ENCODE peak calls at places on chromosome 9, in ten cellular contexts. T is mesenchymal stem cell; J is CD8-positive, alpha-beta memory T cell; I is GM12865; L is HFF-Myc; S is lower leg skin; P is WERI-Rb-1; N is fibroblast of mammary gland; B is heart right ventricle; M is IMR-90. G is an unnamed sample.

GRCh38 chr9:121694582-121694981 is 43.1 kb downstream of the DAB2IP start:
- DNase-seq in J (no peak), S (no peak), T (no peak), B (no peak), I (no peak), M (no peak), N (no peak), P (no peak), L (no peak), G (no peak)

GRCh38 chr9:33293782-33294181 is 3.5 kb downstream of the NFX1 start:
- DNase-seq in I (no peak), J (no peak), B (no peak), P (no peak), T (no peak), N (no peak), L (no peak), M (no peak), S (no peak), G (no peak)

GRCh38 chr9:7234144-7234543 is 476.4 kb downstream of the KDM4C start:
- DNase-seq in T (peak; percentile 47), J (no peak), M (peak; percentile 22), L (peak; percentile 10), I (peak; percentile 61), B (no peak), P (peak; percentile 32), S (no peak), N (peak; percentile 66), G (peak; percentile 42)

GRCh38 chr9:133122935-133123611 is 2.0 kb upstream of the RALGDS start:
- DNase-seq in I (no peak), L (no peak), S (no peak), T (peak; percentile 88), J (no peak), N (peak; percentile 34), M (peak; percentile 45), P (peak; percentile 57), B (peak; percentile 33), G (peak; percentile 78)

GRCh38 chr9:93009337-93010015 is 49.0 kb upstream of the SUSD3 start:
- DNase-seq in P (no peak), I (no peak), S (no peak), J (no peak), T (no peak), M (no peak), B (no peak), L (no peak), N (no peak), G (no peak)

GRCh38 chr9:86279839-86280238 is 2.5 kb downstream of the ISCA1 start:
- DNase-seq in J (no peak), S (no peak), P (no peak), M (no peak), I (no peak), L (no peak), N (no peak), T (no peak), B (no peak), G (no peak)

GRCh38 chr9:6902423-6902822 is 144.7 kb downstream of the KDM4C start:
- DNase-seq in T (no peak), P (no peak), J (no peak), I (no peak), N (peak; percentile 31), S (no peak), M (peak; percentile 9), L (no peak), B (no peak), G (no peak)

GRCh38 chr9:127218818-127219217 is 45.8 kb upstream of the GARNL3 start:
- DNase-seq in L (no peak), B (no peak), S (no peak), N (no peak), T (no peak), P (no peak), J (no peak), I (no peak), M (no peak), G (no peak)

GRCh38 chr9:5442400-5443011 is 4.8 kb upstream of the PLGRKT start:
- DNase-seq in L (peak; percentile 32), B (peak; percentile 41), N (peak; percentile 73), T (peak; percentile 66), S (no peak), I (peak; percentile 82), M (peak; percentile 66), J (no peak), P (peak; percentile 38), G (peak; percentile 61)

GRCh38 chr9:133201424-133202144 is 7.5 kb downstream of the OBP2B start:
- DNase-seq in I (no peak), B (no peak), S (no peak), L (no peak), T (no peak), J (no peak), N (no peak), P (no peak), M (no peak), G (no peak)

DNA sequence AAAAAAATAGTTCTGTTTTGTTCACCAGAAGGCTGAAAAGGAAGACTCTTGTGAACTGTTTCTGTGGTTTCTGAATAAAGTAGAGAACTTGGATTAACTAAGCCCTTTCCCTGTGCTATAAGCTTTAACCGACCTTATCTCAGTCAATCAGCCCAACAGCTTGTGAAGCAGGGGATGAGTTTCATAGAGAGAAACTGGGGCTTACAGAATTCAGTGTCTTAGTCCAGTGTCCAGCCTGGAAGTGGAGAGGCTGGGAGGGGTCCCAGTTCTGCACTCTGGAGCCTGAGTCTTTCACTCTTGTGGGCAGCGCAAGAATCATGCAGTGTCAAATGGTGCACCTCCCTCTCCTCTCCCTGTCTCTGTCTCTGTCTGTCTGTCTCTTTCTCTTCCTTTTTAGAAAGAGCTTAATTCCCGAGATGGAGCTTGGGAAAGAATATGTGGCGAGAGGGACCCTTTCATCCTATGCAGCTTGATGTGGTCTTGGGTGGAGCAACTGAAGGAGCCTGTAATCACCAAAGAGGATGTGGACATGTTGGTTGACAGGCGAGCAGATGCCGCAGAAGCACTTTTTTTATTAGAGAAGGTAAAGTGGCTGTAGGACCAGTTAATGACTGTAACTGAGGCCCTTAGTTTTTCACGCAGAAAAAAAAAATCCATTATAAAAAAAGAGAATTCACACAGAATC is 17.0 kb downstream of the PTPDC1 start:
- DNase-seq in T (no peak), I (no peak), B (no peak), M (no peak), J (no peak), P (peak; percentile 67), L (no peak), N (no peak), S (no peak), G (no peak)
- H3K4me3 ChIP-seq in T (no peak overlapping the region), I (no peak overlapping the region), B (no peak overlapping the region), M (no peak overlapping the region), J (no peak overlapping the region), P (peak overlapping the region; percentile 38), L (no peak overlapping the region), N (no peak overlapping the region), S (no peak overlapping the region), G (no peak overlapping the region)

GRCh38 chr9:37033753-37034319 is at the start of gene PAX5:
- DNase-seq in I (no peak), M (no peak), B (no peak), T (no peak), P (no peak), S (no peak), J (no peak), N (no peak), L (no peak), G (no peak)
- H3K4me3 ChIP-seq in I (peak within 1 kb of the TSS; percentile 87), M (no peak within 1 kb of the TSS), B (peak within 1 kb of the TSS; percentile 41), T (peak within 1 kb of the TSS; percentile 49), P (no peak within 1 kb of the TSS), S (no peak within 1 kb of the TSS), J (no peak within 1 kb of the TSS), N (no peak within 1 kb of the TSS), L (no peak within 1 kb of the TSS), G (no peak within 1 kb of the TSS)

GRCh38 chr9:117744856-117745389 is 40.7 kb downstream of the TLR4 start:
- DNase-seq in N (no peak), I (peak; percentile 13), P (no peak), B (no peak), T (no peak), M (no peak), L (no peak), S (no peak), J (no peak), G (no peak)
- H3K4me3 ChIP-seq in N (no peak overlapping the region), I (no peak overlapping the region), P (no peak overlapping the region), B (peak overlapping the region; percentile 54), T (peak overlapping the region; percentile 80), M (no peak overlapping the region), L (no peak overlapping the region), S (no peak overlapping the region), J (no peak overlapping the region), G (peak overlapping the region; percentile 34)

GRCh38 chr9:134396825-134397224 is 70.6 kb downstream of the RXRA start:
- DNase-seq in J (peak; percentile 53), P (no peak), T (no peak), N (no peak), I (peak; percentile 51), L (no peak), M (no peak), S (no peak), B (no peak), G (no peak)
- H3K4me3 ChIP-seq in J (peak overlapping the region; percentile 62), P (no peak overlapping the region), T (no peak overlapping the region), N (no peak overlapping the region), I (peak overlapping the region; percentile 48), L (no peak overlapping the region), M (no peak overlapping the region), S (no peak overlapping the region), B (peak overlapping the region; percentile 33), G (no peak overlapping the region)

GRCh38 chr9:36398745-36399144 is 1.3 kb downstream of the RNF38 start:
- DNase-seq in J (no peak), B (no peak), I (no peak), S (no peak), M (peak; percentile 70), N (peak; percentile 40), T (peak; percentile 56), P (no peak), L (no peak), G (peak; percentile 33)
- H3K4me3 ChIP-seq in J (peak overlapping the region; percentile 3), B (no peak overlapping the region), I (peak overlapping the region; percentile 96), S (no peak overlapping the region), M (peak overlapping the region; percentile 18), N (no peak overlapping the region), T (peak overlapping the region; percentile 56), P (no peak overlapping the region), L (peak overlapping the region; percentile 65), G (no peak overlapping the region)

GRCh38 chr9:97852001-97852398 is 1.0 kb upstream of the FOXE1 start:
- DNase-seq in T (no peak), M (no peak), I (no peak), B (no peak), P (peak; percentile 51), J (no peak), L (no peak), S (no peak), N (no peak), G (no peak)
- H3K4me3 ChIP-seq in T (no peak overlapping the region), M (no peak overlapping the region), I (no peak overlapping the region), B (no peak overlapping the region), P (peak overlapping the region; percentile 55), J (no peak overlapping the region), L (no peak overlapping the region), S (no peak overlapping the region), N (no peak overlapping the region), G (no peak overlapping the region)

DNA sequence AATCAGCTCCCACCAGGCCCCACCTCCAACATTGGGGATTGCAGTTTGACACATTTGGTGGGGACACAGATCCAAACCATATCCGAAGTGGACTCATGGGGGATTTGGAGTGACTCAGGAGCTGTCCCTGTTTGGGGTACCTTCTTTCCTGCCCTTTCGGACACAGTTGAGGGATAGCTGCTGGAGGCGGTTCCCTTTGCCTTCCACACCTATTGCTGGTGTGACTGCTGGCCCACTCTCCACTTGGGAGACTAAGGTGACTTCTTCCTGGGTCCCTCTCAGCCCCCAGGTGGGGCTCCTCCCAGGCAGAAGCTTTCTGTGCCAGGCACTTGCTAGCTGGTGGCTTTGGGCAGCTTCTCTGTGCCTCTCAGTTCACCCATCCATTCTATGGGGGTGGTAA is 26.6 kb downstream of the LAMC3 start:
- DNase-seq in S (no peak), N (no peak), P (no peak), L (no peak), I (no peak), B (no peak), J (no peak), T (no peak), M (no peak), G (no peak)
- H3K4me3 ChIP-seq in S (no peak overlapping the region), N (no peak overlapping the region), P (no peak overlapping the region), L (no peak overlapping the region), I (no peak overlapping the region), B (no peak overlapping the region), J (no peak overlapping the region), T (no peak overlapping the region), M (no peak overlapping the region), G (no peak overlapping the region)

G was measured in fibroblast of villous mesenchyme.